ENCODE peak calls at places on chromosomes 3 and 15, in ten cellular contexts. Y is upper lobe of right lung; M is CD4-positive, alpha-beta T cell; X is OCI-LY7; Q is pancreas; F is Caco-2; I is transverse colon; H is BJ; K is fibroblast of the aortic adventitia; Z is uterus. S is an unnamed sample.

GRCh38 chr3:165070682-165071081 is 7.6 kb downstream of the SI start:
- DNase-seq in Y (no peak), M (no peak), X (no peak), Q (no peak), F (peak), I (no peak), H (no peak), K (no peak), Z (no peak), S (no peak)

GRCh38 chr3:128313936-128314335 is 152.8 kb downstream of the DNAJB8 start:
- DNase-seq in Y (no peak), M (no peak), X (no peak), Q (no peak), F (no peak), I (no peak), H (no peak), K (no peak), Z (no peak), S (no peak)

GRCh38 chr15:44023176-44023575 is 171.9 kb downstream of the FRMD5 start:
- DNase-seq in Y (no peak), M (no peak), X (no peak), Q (no peak), F (no peak), I (no peak), H (no peak), K (no peak), Z (no peak), S (no peak)

GRCh38 chr15:81894069-81894468 is 151.7 kb downstream of the MEX3B start:
- DNase-seq in Y (no peak), M (no peak), X (no peak), Q (no peak), F (no peak), I (no peak), H (no peak), K (no peak), Z (no peak), S (no peak)

GRCh38 chr3:155979746-155980145 is 109.3 kb downstream of the GMPS start:
- DNase-seq in Y (no peak), M (no peak), X (no peak), Q (no peak), F (no peak), I (no peak), H (no peak), K (no peak), Z (no peak), S (no peak)

GRCh38 chr15:43517354-43518072 is at the start of gene MAP1A:
- DNase-seq in Y (peak), M (no peak), X (peak), Q (no peak), F (peak), I (peak), H (no peak), K (peak), Z (peak), S (no peak)

GRCh38 chr3:16186565-16186964 is 12.1 kb downstream of the GALNT15 start:
- DNase-seq in Y (no peak), M (no peak), X (no peak), Q (no peak), F (no peak), I (no peak), H (no peak), K (no peak), Z (no peak), S (no peak)

GRCh38 chr3:193780810-193781472 is 187.9 kb downstream of the OPA1 start:
- DNase-seq in Y (peak), M (peak), X (peak), Q (peak), F (peak), I (peak), H (no peak), K (peak), Z (peak), S (peak)

GRCh38 chr3:16801698-16802097 is 83.1 kb upstream of the PLCL2 start:
- DNase-seq in Y (no peak), M (no peak), X (peak), Q (no peak), F (no peak), I (no peak), H (peak), K (no peak), Z (no peak), S (no peak)

GRCh38 chr3:185629554-185630181 is 43.6 kb downstream of the SENP2 start:
- DNase-seq in Y (no peak), M (no peak), X (no peak), Q (no peak), F (no peak), I (no peak), H (no peak), K (no peak), Z (no peak), S (no peak)

GRCh38 chr3:102415553-102415952 is 19.3 kb upstream of the ZPLD1 start:
- DNase-seq in Y (no peak), M (no peak), X (no peak), Q (no peak), F (no peak), I (no peak), H (no peak), K (peak), Z (no peak), S (no peak)

GRCh38 chr3:45020534-45020933 is 5.6 kb upstream of the CLEC3B start:
- DNase-seq in Y (no peak), M (peak), X (no peak), Q (no peak), F (no peak), I (no peak), H (no peak), K (no peak), Z (no peak), S (no peak)

GRCh38 chr15:63560741-63561448 is 36.3 kb upstream of the FBXL22 start:
- DNase-seq in Y (no peak), M (no peak), X (no peak), Q (no peak), F (no peak), I (no peak), H (no peak), K (no peak), Z (no peak), S (peak)

GRCh38 chr3:127093312-127093711 is 99.6 kb upstream of the PRR23E start:
- DNase-seq in Y (peak), M (no peak), X (no peak), Q (no peak), F (no peak), I (no peak), H (no peak), K (no peak), Z (no peak), S (no peak)

GRCh38 chr3:39302178-39302577 is 22.3 kb upstream of the CX3CR1 start:
- DNase-seq in Y (no peak), M (no peak), X (no peak), Q (no peak), F (no peak), I (no peak), H (no peak), K (no peak), Z (no peak), S (no peak)

GRCh38 chr3:58034738-58035511 is 26.7 kb downstream of the FLNB start:
- DNase-seq in Y (no peak), M (no peak), X (no peak), Q (no peak), F (peak), I (no peak), H (no peak), K (no peak), Z (no peak), S (peak)

GRCh38 chr3:155196131-155197075 is 97.1 kb downstream of the STRIT1 start:
- DNase-seq in Y (no peak), M (no peak), X (no peak), Q (no peak), F (no peak), I (no peak), H (no peak), K (no peak), Z (no peak), S (no peak)

GRCh38 chr15:77557178-77557960 is 75.3 kb downstream of the LINGO1 start:
- DNase-seq in Y (no peak), M (no peak), X (no peak), Q (no peak), F (no peak), I (no peak), H (no peak), K (no peak), Z (no peak), S (no peak)

GRCh38 chr15:50017522-50017921 is 101.5 kb downstream of the ATP8B4 start:
- DNase-seq in Y (no peak), M (no peak), X (no peak), Q (no peak), F (no peak), I (no peak), H (no peak), K (peak), Z (no peak), S (no peak)

GRCh38 chr3:134029734-134030381 is at the start of gene SLCO2A1:
- DNase-seq in Y (peak), M (no peak), X (no peak), Q (no peak), F (peak), I (peak), H (no peak), K (no peak), Z (peak), S (no peak)

GRCh38 chr3:172911142-172911541 is 160.6 kb downstream of the ECT2 start:
- DNase-seq in Y (no peak), M (no peak), X (no peak), Q (no peak), F (no peak), I (no peak), H (no peak), K (no peak), Z (no peak), S (no peak)

GRCh38 chr3:17823816-17824215 is 81.4 kb upstream of the TBC1D5 start:
- DNase-seq in Y (no peak), M (no peak), X (no peak), Q (no peak), F (no peak), I (no peak), H (no peak), K (no peak), Z (no peak), S (no peak)

GRCh38 chr3:42262525-42262924 is 3.5 kb downstream of the CCK start:
- DNase-seq in Y (no peak), M (no peak), X (no peak), Q (no peak), F (no peak), I (no peak), H (peak), K (peak), Z (no peak), S (no peak)

GRCh38 chr3:183560607-183561006 is 5.1 kb upstream of the KLHL6 start:
- DNase-seq in Y (no peak), M (peak), X (peak), Q (no peak), F (peak), I (no peak), H (no peak), K (no peak), Z (no peak), S (peak)

GRCh38 chr3:111904376-111905241 is 45.5 kb downstream of the PHLDB2 start:
- DNase-seq in Y (no peak), M (no peak), X (no peak), Q (no peak), F (peak), I (no peak), H (peak), K (peak), Z (no peak), S (no peak)

GRCh38 chr15:30791239-30791638 is 112.5 kb upstream of the FAN1 start:
- DNase-seq in Y (no peak), M (no peak), X (peak), Q (no peak), F (peak), I (no peak), H (no peak), K (no peak), Z (no peak), S (no peak)

GRCh38 chr3:44915702-44916438 is 41.5 kb downstream of the TGM4 start:
- DNase-seq in Y (no peak), M (no peak), X (no peak), Q (no peak), F (no peak), I (no peak), H (no peak), K (peak), Z (no peak), S (no peak)

GRCh38 chr3:7074217-7074616 is 213.3 kb downstream of the GRM7 start:
- DNase-seq in Y (no peak), M (no peak), X (no peak), Q (no peak), F (no peak), I (no peak), H (no peak), K (no peak), Z (no peak), S (no peak)

GRCh38 chr15:84775867-84776449 is 27.6 kb downstream of the ZNF592 start:
- DNase-seq in Y (no peak), M (no peak), X (no peak), Q (no peak), F (no peak), I (no peak), H (no peak), K (no peak), Z (no peak), S (no peak)

GRCh38 chr3:184361532-184361931 is at the start of the genes CLCN2 and POLR2H:
- DNase-seq in Y (peak), M (peak), X (peak), Q (peak), F (peak), I (peak), H (no peak), K (peak), Z (peak), S (peak)

S was measured in GM10248.